ENCODE peak calls at places on chromosomes 12 and 14, in nine cellular contexts. D, R, Y, P, C, A, L, W and X are unnamed samples.

GRCh38 chr12:5292651-5293050 is 139.3 kb upstream of the NTF3 start:
- DNase-seq in D (no peak), R (no peak), Y (no peak), P (no peak), C (no peak), A (no peak), L (no peak), W (no peak), X (no peak)

GRCh38 chr14:77195766-77196165 is 14.2 kb downstream of the TMEM63C start:
- DNase-seq in D (no peak), R (no peak), Y (no peak), P (no peak), C (no peak), A (no peak), L (no peak), W (no peak), X (no peak)

GRCh38 chr12:55816876-55817351 is 610 bp downstream of the SARNP start:
- DNase-seq in D (no peak), R (no peak), Y (no peak), P (no peak), C (no peak), A (no peak), L (no peak), W (peak; percentile 25), X (no peak)

GRCh38 chr12:124512667-124513296 is 54.6 kb downstream of the NCOR2 start:
- DNase-seq in D (no peak), R (no peak), Y (peak; percentile 98), P (peak; percentile 63), C (peak; percentile 92), A (peak; percentile 20), L (peak; percentile 56), W (no peak), X (peak; percentile 92)

GRCh38 chr12:46160081-46160980 is 108.5 kb downstream of the SLC38A1 start:
- DNase-seq in D (no peak), R (no peak), Y (peak; percentile 85), P (peak; percentile 74), C (no peak), A (peak; percentile 12), L (peak; percentile 4), W (peak; percentile 72), X (no peak)

GRCh38 chr12:124411291-124411878 is 116.5 kb downstream of the RFLNA start:
- DNase-seq in D (no peak), R (no peak), Y (peak; percentile 92), P (no peak), C (peak; percentile 79), A (no peak), L (peak; percentile 61), W (no peak), X (no peak)

GRCh38 chr12:47686645-47687240 is 19.1 kb downstream of the RPAP3 start:
- DNase-seq in D (no peak), R (peak; percentile 74), Y (peak; percentile 55), P (no peak), C (no peak), A (peak; percentile 37), L (no peak), W (peak; percentile 57), X (no peak)

GRCh38 chr14:85688024-85688423 is 158.1 kb downstream of the FLRT2 start:
- DNase-seq in D (no peak), R (no peak), Y (no peak), P (no peak), C (no peak), A (no peak), L (no peak), W (no peak), X (no peak)

GRCh38 chr12:115599251-115599811 is 678.2 kb downstream of the MED13L start:
- DNase-seq in D (peak; percentile 30), R (no peak), Y (peak; percentile 13), P (peak; percentile 32), C (peak; percentile 59), A (no peak), L (no peak), W (no peak), X (no peak)

GRCh38 chr14:50225974-50226297 is 5.4 kb downstream of the SOS2 start:
- DNase-seq in D (no peak), R (no peak), Y (no peak), P (no peak), C (no peak), A (no peak), L (no peak), W (no peak), X (no peak)

GRCh38 chr12:108635201-108635996 is 1.7 kb upstream of the SELPLG start:
- DNase-seq in D (no peak), R (peak; percentile 88), Y (no peak), P (no peak), C (no peak), A (no peak), L (no peak), W (peak; percentile 56), X (no peak)

GRCh38 chr12:46442239-46442638 is 69.7 kb upstream of the SLC38A2 start:
- DNase-seq in D (no peak), R (no peak), Y (peak; percentile 65), P (no peak), C (no peak), A (no peak), L (no peak), W (no peak), X (no peak)

GRCh38 chr14:85934123-85934885 is 404.4 kb downstream of the FLRT2 start:
- DNase-seq in D (no peak), R (peak; percentile 43), Y (peak; percentile 18), P (peak; percentile 33), C (no peak), A (peak; percentile 11), L (no peak), W (no peak), X (no peak)

GRCh38 chr12:6965714-6966113 is 4.8 kb downstream of the PHB2 start:
- DNase-seq in D (no peak), R (no peak), Y (no peak), P (no peak), C (no peak), A (no peak), L (no peak), W (no peak), X (no peak)

GRCh38 chr12:85440273-85440672 is 160.3 kb downstream of the ALX1 start:
- DNase-seq in D (no peak), R (no peak), Y (no peak), P (no peak), C (no peak), A (no peak), L (no peak), W (no peak), X (no peak)

GRCh38 chr14:74333909-74334308 is 14.4 kb upstream of the VRTN start:
- DNase-seq in D (no peak), R (no peak), Y (peak; percentile 87), P (no peak), C (no peak), A (no peak), L (no peak), W (no peak), X (no peak)